ENCODE peak calls at places on chromosomes 2 and 18, in five cellular contexts. K is right cardiac atrium, M is adrenal gland, Q is tibial artery, C is GM23248. R is an unnamed sample.

GRCh38 chr2:96618599-96619283 is 19.4 kb downstream of the KANSL3 start:
- DNase-seq in M (no peak), C (peak; percentile 86), Q (peak; percentile 62), K (no peak), R (no peak)

GRCh38 chr18:78735131-78736014 is 244.2 kb upstream of the SALL3 start:
- DNase-seq in C (no peak), M (no peak), K (no peak), Q (no peak), R (no peak)

GRCh38 chr2:215405722-215406581 is 29.9 kb downstream of the FN1 start:
- DNase-seq in C (no peak), Q (no peak), M (no peak), K (no peak), R (no peak)

GRCh38 chr2:26704441-26704977 is 12.0 kb downstream of the KCNK3 start:
- DNase-seq in K (no peak), M (no peak), C (peak; percentile 90), Q (no peak), R (no peak)

GRCh38 chr2:8414946-8415869 is 266.6 kb upstream of the ID2 start:
- DNase-seq in C (no peak), Q (no peak), K (no peak), M (no peak), R (no peak)

GRCh38 chr2:98823196-98824166 is 92.5 kb upstream of the MGAT4A start:
- DNase-seq in M (no peak), K (peak; percentile 66), Q (no peak), C (no peak), R (no peak)

GRCh38 chr2:176508984-176509383 is 239.7 kb downstream of the MTX2 start:
- DNase-seq in Q (no peak), M (no peak), K (no peak), C (no peak), R (no peak)

GRCh38 chr2:109087055-109087663 is 41.8 kb upstream of the SH3RF3 start:
- DNase-seq in K (no peak), Q (no peak), C (no peak), M (no peak), R (no peak)

GRCh38 chr18:46619559-46619958 is 37.5 kb downstream of the LOXHD1 start:
- DNase-seq in Q (no peak), M (no peak), K (no peak), C (no peak), R (no peak)

GRCh38 chr18:76658627-76659026 is 163.6 kb upstream of the ZNF516 start:
- DNase-seq in C (peak; percentile 9), K (no peak), M (no peak), Q (no peak), R (no peak)

GRCh38 chr2:121819846-121820245 is 64.4 kb downstream of the TSN start:
- DNase-seq in Q (no peak), K (no peak), C (no peak), M (no peak), R (no peak)

GRCh38 chr2:199896617-199897016 is 14.5 kb upstream of the C2orf69 start:
- DNase-seq in C (no peak), K (no peak), M (peak; percentile 29), Q (no peak), R (no peak)

GRCh38 chr2:128438091-128438490 is 119.4 kb upstream of the HS6ST1 start:
- DNase-seq in C (no peak), M (no peak), Q (no peak), K (no peak), R (no peak)

GRCh38 chr18:53935803-53936202 is 288.7 kb downstream of the MBD2 start:
- DNase-seq in C (peak; percentile 3), M (no peak), K (no peak), Q (no peak), R (no peak)

GRCh38 chr2:137333386-137333972 is 568.1 kb downstream of the THSD7B start:
- DNase-seq in Q (no peak), M (no peak), K (no peak), C (peak; percentile 56), R (no peak)

GRCh38 chr18:7452331-7452730 is 114.8 kb upstream of the PTPRM start:
- DNase-seq in M (peak; percentile 21), K (no peak), C (peak; percentile 54), Q (peak; percentile 28), R (no peak)

GRCh38 chr2:70944291-70944690 is 8.6 kb downstream of the ATP6V1B1 start:
- DNase-seq in Q (no peak), M (no peak), K (no peak), C (no peak), R (no peak)

GRCh38 chr2:54649633-54650032 is 73.8 kb upstream of the EML6 start:
- DNase-seq in C (no peak), K (no peak), M (no peak), Q (no peak), R (no peak)

GRCh38 chr18:69490813-69491212 is 90.1 kb downstream of the DOK6 start:
- DNase-seq in K (no peak), Q (no peak), M (no peak), C (peak; percentile 65), R (no peak)

GRCh38 chr2:213248637-213249036 is 35.6 kb upstream of the SPAG16 start:
- DNase-seq in Q (no peak), M (no peak), K (no peak), C (no peak), R (no peak)

GRCh38 chr2:56325661-56326345 is 142.0 kb downstream of the CCDC85A start:
- DNase-seq in M (no peak), K (no peak), Q (no peak), C (no peak), R (no peak)

GRCh38 chr18:71799016-71799673 is 745.0 kb downstream of the CBLN2 start:
- DNase-seq in K (no peak), Q (no peak), C (no peak), M (no peak), R (no peak)

GRCh38 chr2:149562304-149562703 is 25.3 kb downstream of the MMADHC start:
- DNase-seq in M (no peak), K (no peak), C (peak; percentile 67), Q (no peak), R (no peak)

GRCh38 chr2:127664065-127664894 is 11.1 kb downstream of the LIMS2 start:
- DNase-seq in Q (peak; percentile 21), C (peak; percentile 41), M (no peak), K (peak; percentile 76), R (no peak)

GRCh38 chr2:72457801-72458516 is 310.3 kb upstream of the CYP26B1 start:
- DNase-seq in Q (no peak), C (peak; percentile 5), M (no peak), K (no peak), R (no peak)

GRCh38 chr2:10477443-10478297 is 29.5 kb upstream of the ODC1 start:
- DNase-seq in C (no peak), K (no peak), M (no peak), Q (no peak), R (no peak)

GRCh38 chr2:189144700-189145211 is 34.8 kb downstream of the COL5A2 start:
- DNase-seq in Q (no peak), K (no peak), C (peak; percentile 82), M (no peak), R (no peak)

GRCh38 chr2:20507166-20507692 is 60.4 kb downstream of the RHOB start:
- DNase-seq in M (no peak), C (peak; percentile 21), K (no peak), Q (no peak), R (no peak)

GRCh38 chr2:160427629-160428424 is 65.8 kb downstream of the RBMS1 start:
- DNase-seq in Q (no peak), M (no peak), K (peak; percentile 64), C (peak; percentile 86), R (no peak)

GRCh38 chr18:79614211-79615028 is 65.2 kb upstream of the CTDP1 start:
- DNase-seq in C (no peak), M (no peak), K (no peak), Q (peak; percentile 4), R (no peak)

GRCh38 chr2:133642831-133643230 is 74.6 kb upstream of the NCKAP5 start:
- DNase-seq in K (no peak), M (no peak), C (peak; percentile 49), Q (no peak), R (no peak)

GRCh38 chr2:133641942-133642341 is 73.7 kb upstream of the NCKAP5 start:
- DNase-seq in C (no peak), K (no peak), Q (no peak), M (no peak), R (no peak)

GRCh38 chr2:133641497-133641896 is 73.2 kb upstream of the NCKAP5 start:
- DNase-seq in Q (no peak), C (peak; percentile 32), K (peak; percentile 35), M (no peak), R (no peak)

GRCh38 chr2:133643822-133644221 is 75.6 kb upstream of the NCKAP5 start:
- DNase-seq in M (no peak), K (no peak), C (no peak), Q (no peak), R (no peak)

DNA sequence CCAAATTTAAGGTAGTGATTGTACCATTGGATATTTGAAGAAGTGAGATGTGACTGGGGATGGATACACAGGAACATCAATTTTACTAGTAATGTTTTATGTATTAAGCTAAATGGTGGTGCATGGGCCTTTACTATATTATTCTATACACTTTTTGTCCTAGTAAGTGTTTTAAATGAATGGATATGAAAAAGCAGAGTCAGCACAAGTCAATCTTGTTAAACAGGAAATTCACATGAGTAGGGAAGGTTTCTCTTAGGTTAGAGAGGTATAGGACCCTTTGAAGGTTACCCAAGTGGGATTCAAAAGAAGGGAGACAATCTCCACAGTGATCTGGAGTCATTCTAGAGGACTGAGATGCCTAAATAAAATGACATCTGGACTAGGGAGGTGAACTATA is 71.8 kb upstream of the NCKAP5 start:
- DNase-seq in M (no peak), Q (no peak), C (no peak), K (no peak), R (no peak)
- H3K27ac ChIP-seq in M (no peak overlapping the region), Q (no peak overlapping the region), C (no peak overlapping the region), K (no peak overlapping the region), R (no peak overlapping the region)

GRCh38 chr2:17422066-17422465 is 96.2 kb downstream of the RAD51AP2 start:
- DNase-seq in M (no peak), C (peak; percentile 15), K (no peak), Q (no peak), R (no peak)

GRCh38 chr2:17413031-17413430 is 105.2 kb downstream of the RAD51AP2 start:
- DNase-seq in M (no peak), Q (no peak), K (no peak), C (peak; percentile 27), R (no peak)

DNA sequence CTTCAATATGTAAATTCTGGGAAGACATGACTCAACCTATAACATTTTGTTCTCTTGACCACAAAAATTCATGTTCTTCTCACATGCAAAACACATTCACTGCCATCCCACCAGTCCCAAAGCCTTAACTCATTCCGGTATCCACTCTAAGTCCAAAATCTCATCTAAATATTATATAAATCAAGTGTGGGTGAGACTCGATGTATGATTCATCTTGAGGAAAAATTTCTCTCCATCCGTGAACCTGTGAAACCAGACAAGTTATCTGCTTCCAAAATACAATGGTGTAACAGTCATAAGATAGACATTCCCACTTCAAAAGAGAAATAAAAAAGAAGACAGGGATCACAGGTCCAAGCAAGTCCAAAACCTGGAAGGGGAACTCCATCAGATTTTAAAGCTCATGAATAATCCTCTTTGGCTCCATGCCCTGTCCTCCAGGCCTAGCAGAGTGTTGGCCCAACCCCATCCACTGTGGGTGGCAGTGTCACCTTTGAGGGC is 101.3 kb downstream of the RAD51AP2 start:
- DNase-seq in K (no peak), Q (no peak), M (no peak), C (peak; percentile 87), R (no peak)
- H3K27ac ChIP-seq in K (no peak overlapping the region), Q (no peak overlapping the region), M (no peak overlapping the region), C (peak overlapping the region; percentile 37), R (no peak overlapping the region)

GRCh38 chr18:48000701-48001100 is 70.2 kb upstream of the SMAD2 start:
- DNase-seq in Q (no peak), K (no peak), C (no peak), M (no peak), R (no peak)
- H3K27ac ChIP-seq in Q (no peak overlapping the region), K (no peak overlapping the region), C (no peak overlapping the region), M (no peak overlapping the region), R (no peak overlapping the region)

GRCh38 chr2:238146884-238147544 is 8.5 kb downstream of the KLHL30 start:
- DNase-seq in K (no peak), C (no peak), M (no peak), Q (no peak), R (no peak)
- H3K27ac ChIP-seq in K (no peak overlapping the region), C (no peak overlapping the region), M (no peak overlapping the region), Q (no peak overlapping the region), R (peak overlapping the region; percentile 99)

R was measured in psoas muscle.